ENCODE peak calls at places on chromosome 9, in six cellular contexts. One of them, this sample, is unnamed.
A peak's percentile ranks its signal among the peaks of the same experiment; 100 is the strongest.

GRCh38 chr9:109775516-109775915 is 4.5 kb upstream of the PALM2AKAP2 start:
- DNase-seq in progenitor cell of endocrine pancreas: no peak
- DNase-seq in right atrium auricular region: no peak
- DNase-seq in GM23338: no peak
- DNase-seq in endothelial cell of umbilical vein: no peak
- DNase-seq in D721Med: no peak
- DNase-seq in this sample: no peak

GRCh38 chr9:20593551-20593950 is 28.7 kb downstream of the MLLT3 start:
- DNase-seq in D721Med: no peak
- DNase-seq in progenitor cell of endocrine pancreas: no peak
- DNase-seq in GM23338: no peak
- DNase-seq in endothelial cell of umbilical vein: peak; percentile 43
- DNase-seq in right atrium auricular region: no peak
- DNase-seq in this sample: no peak

GRCh38 chr9:98045234-98046160 is 11.0 kb upstream of the NANS start:
- DNase-seq in progenitor cell of endocrine pancreas: no peak
- DNase-seq in GM23338: no peak
- DNase-seq in D721Med: no peak
- DNase-seq in endothelial cell of umbilical vein: no peak
- DNase-seq in right atrium auricular region: no peak
- DNase-seq in this sample: no peak

GRCh38 chr9:111037744-111038335 is 430 bp downstream of the LPAR1 start:
- DNase-seq in GM23338: peak; percentile 82
- DNase-seq in progenitor cell of endocrine pancreas: peak; percentile 60
- DNase-seq in endothelial cell of umbilical vein: no peak
- DNase-seq in D721Med: no peak
- DNase-seq in right atrium auricular region: no peak
- DNase-seq in this sample: peak; percentile 76

GRCh38 chr9:34550016-34550680 is 27.4 kb upstream of the ENHO start:
- DNase-seq in D721Med: no peak
- DNase-seq in GM23338: no peak
- DNase-seq in endothelial cell of umbilical vein: no peak
- DNase-seq in right atrium auricular region: peak; percentile 57
- DNase-seq in progenitor cell of endocrine pancreas: no peak
- DNase-seq in this sample: no peak

GRCh38 chr9:5479994-5480694 is 29.8 kb downstream of the CD274 start:
- DNase-seq in progenitor cell of endocrine pancreas: no peak
- DNase-seq in D721Med: no peak
- DNase-seq in GM23338: no peak
- DNase-seq in endothelial cell of umbilical vein: no peak
- DNase-seq in right atrium auricular region: no peak
- DNase-seq in this sample: no peak

GRCh38 chr9:76216161-76216649 is 178.0 kb downstream of the RFK start:
- DNase-seq in GM23338: no peak
- DNase-seq in D721Med: no peak
- DNase-seq in right atrium auricular region: no peak
- DNase-seq in endothelial cell of umbilical vein: peak; percentile 84
- DNase-seq in progenitor cell of endocrine pancreas: no peak
- DNase-seq in this sample: no peak

GRCh38 chr9:132742821-132743311 is 72.6 kb downstream of the GTF3C4 start:
- DNase-seq in endothelial cell of umbilical vein: no peak
- DNase-seq in right atrium auricular region: no peak
- DNase-seq in GM23338: peak; percentile 43
- DNase-seq in D721Med: no peak
- DNase-seq in progenitor cell of endocrine pancreas: no peak
- DNase-seq in this sample: no peak

GRCh38 chr9:20353931-20354652 is 268.2 kb downstream of the MLLT3 start:
- DNase-seq in endothelial cell of umbilical vein: no peak
- DNase-seq in progenitor cell of endocrine pancreas: no peak
- DNase-seq in right atrium auricular region: no peak
- DNase-seq in GM23338: no peak
- DNase-seq in D721Med: no peak
- DNase-seq in this sample: no peak

GRCh38 chr9:83231039-83231438 is 168.1 kb upstream of the RASEF start:
- DNase-seq in progenitor cell of endocrine pancreas: no peak
- DNase-seq in endothelial cell of umbilical vein: no peak
- DNase-seq in right atrium auricular region: no peak
- DNase-seq in GM23338: peak; percentile 83
- DNase-seq in D721Med: no peak
- DNase-seq in this sample: no peak

GRCh38 chr9:88418715-88419540 is 30.7 kb downstream of the SPIN1 start:
- DNase-seq in GM23338: no peak
- DNase-seq in D721Med: no peak
- DNase-seq in progenitor cell of endocrine pancreas: no peak
- DNase-seq in endothelial cell of umbilical vein: peak; percentile 15
- DNase-seq in right atrium auricular region: no peak
- DNase-seq in this sample: no peak

GRCh38 chr9:129759329-129759728 is 6.5 kb upstream of the PTGES start:
- DNase-seq in D721Med: no peak
- DNase-seq in endothelial cell of umbilical vein: no peak
- DNase-seq in GM23338: no peak
- DNase-seq in right atrium auricular region: no peak
- DNase-seq in progenitor cell of endocrine pancreas: no peak
- DNase-seq in this sample: no peak

GRCh38 chr9:108035485-108035884 is 545.9 kb upstream of the KLF4 start:
- DNase-seq in GM23338: no peak
- DNase-seq in endothelial cell of umbilical vein: no peak
- DNase-seq in progenitor cell of endocrine pancreas: no peak
- DNase-seq in right atrium auricular region: no peak
- DNase-seq in D721Med: no peak
- DNase-seq in this sample: no peak

GRCh38 chr9:107008447-107008846 is 145.5 kb downstream of the ZNF462 start:
- DNase-seq in D721Med: no peak
- DNase-seq in GM23338: no peak
- DNase-seq in right atrium auricular region: no peak
- DNase-seq in progenitor cell of endocrine pancreas: no peak
- DNase-seq in endothelial cell of umbilical vein: no peak
- DNase-seq in this sample: no peak

GRCh38 chr9:119841005-119841404 is 471.8 kb upstream of the BRINP1 start:
- DNase-seq in D721Med: no peak
- DNase-seq in progenitor cell of endocrine pancreas: no peak
- DNase-seq in endothelial cell of umbilical vein: no peak
- DNase-seq in GM23338: no peak
- DNase-seq in right atrium auricular region: no peak
- DNase-seq in this sample: no peak

GRCh38 chr9:129283705-129284606 is 105.9 kb upstream of the IER5L start:
- DNase-seq in D721Med: no peak
- DNase-seq in progenitor cell of endocrine pancreas: no peak
- DNase-seq in right atrium auricular region: peak; percentile 50
- DNase-seq in GM23338: no peak
- DNase-seq in endothelial cell of umbilical vein: no peak
- DNase-seq in this sample: peak; percentile 65

GRCh38 chr9:113317777-113318176 is 14.6 kb upstream of the RNF183 start:
- DNase-seq in endothelial cell of umbilical vein: no peak
- DNase-seq in D721Med: no peak
- DNase-seq in progenitor cell of endocrine pancreas: no peak
- DNase-seq in right atrium auricular region: no peak
- DNase-seq in GM23338: no peak
- DNase-seq in this sample: no peak
- TF ChIP-seq CTCF in endothelial cell of umbilical vein: no peak
- TF ChIP-seq CTCF in D721Med: no peak
- TF ChIP-seq CTCF in progenitor cell of endocrine pancreas: peak; percentile 26
- TF ChIP-seq CTCF in right atrium auricular region: peak; percentile 24
- TF ChIP-seq CTCF in GM23338: peak; percentile 26
- TF ChIP-seq CTCF in this sample: peak; percentile 40

GRCh38 chr9:136664000-136664798 is 1.5 kb downstream of the EGFL7 start:
- DNase-seq in D721Med: no peak
- DNase-seq in GM23338: no peak
- DNase-seq in endothelial cell of umbilical vein: no peak
- DNase-seq in right atrium auricular region: no peak
- DNase-seq in progenitor cell of endocrine pancreas: no peak
- DNase-seq in this sample: no peak

GRCh38 chr9:136664799-136665082 is 2.0 kb downstream of the EGFL7 start:
- DNase-seq in progenitor cell of endocrine pancreas: no peak
- DNase-seq in right atrium auricular region: no peak
- DNase-seq in GM23338: peak; percentile 42
- DNase-seq in D721Med: no peak
- DNase-seq in endothelial cell of umbilical vein: no peak
- DNase-seq in this sample: no peak

GRCh38 chr9:136666364-136667216 is 3.9 kb downstream of the EGFL7 start:
- DNase-seq in GM23338: peak; percentile 37
- DNase-seq in D721Med: no peak
- DNase-seq in endothelial cell of umbilical vein: peak; percentile 39
- DNase-seq in right atrium auricular region: no peak
- DNase-seq in progenitor cell of endocrine pancreas: no peak
- DNase-seq in this sample: no peak

GRCh38 chr9:136665704-136666363 is 3.1 kb downstream of the EGFL7 start:
- DNase-seq in right atrium auricular region: no peak
- DNase-seq in progenitor cell of endocrine pancreas: no peak
- DNase-seq in endothelial cell of umbilical vein: no peak
- DNase-seq in GM23338: peak; percentile 48
- DNase-seq in D721Med: peak; percentile 82
- DNase-seq in this sample: no peak

GRCh38 chr9:136665111-136665703 is 2.5 kb downstream of the EGFL7 start:
- DNase-seq in endothelial cell of umbilical vein: peak; percentile 28
- DNase-seq in right atrium auricular region: no peak
- DNase-seq in GM23338: peak; percentile 70
- DNase-seq in D721Med: peak; percentile 71
- DNase-seq in progenitor cell of endocrine pancreas: peak; percentile 52
- DNase-seq in this sample: no peak
- TF ChIP-seq CTCF in endothelial cell of umbilical vein: peak; percentile 23
- TF ChIP-seq CTCF in right atrium auricular region: peak; percentile 48
- TF ChIP-seq CTCF in GM23338: peak; percentile 9
- TF ChIP-seq CTCF in D721Med: no peak
- TF ChIP-seq CTCF in progenitor cell of endocrine pancreas: peak; percentile 57
- TF ChIP-seq CTCF in this sample: peak; percentile 67

DNA sequence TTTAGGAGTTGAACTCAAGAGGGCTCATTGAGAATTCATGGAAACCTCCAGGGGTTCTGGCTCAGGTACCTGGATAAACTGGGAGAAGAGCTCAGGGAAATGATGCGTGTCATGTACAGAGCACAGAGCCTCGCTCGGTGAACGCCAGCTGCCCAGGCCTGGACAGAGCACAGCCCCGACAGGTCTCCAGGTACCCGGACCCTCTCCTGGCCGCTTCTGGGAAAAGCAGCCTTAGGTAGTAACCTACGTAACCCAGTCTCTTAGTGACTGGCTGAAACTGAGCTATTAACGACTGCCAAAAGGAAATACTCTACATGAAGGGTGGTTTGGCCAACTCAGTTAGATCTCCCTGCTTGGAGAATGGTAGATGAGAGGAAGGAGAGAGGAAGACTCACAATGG is 157.4 kb downstream of the TTLL11 start:
- DNase-seq in endothelial cell of umbilical vein: no peak
- DNase-seq in GM23338: peak; percentile 78
- DNase-seq in D721Med: no peak
- DNase-seq in progenitor cell of endocrine pancreas: no peak
- DNase-seq in right atrium auricular region: no peak
- DNase-seq in this sample: no peak
- TF ChIP-seq CTCF in endothelial cell of umbilical vein: no peak
- TF ChIP-seq CTCF in GM23338: peak; percentile 29
- TF ChIP-seq CTCF in D721Med: no peak
- TF ChIP-seq CTCF in progenitor cell of endocrine pancreas: peak; percentile 42
- TF ChIP-seq CTCF in right atrium auricular region: no peak
- TF ChIP-seq CTCF in this sample: no peak

GRCh38 chr9:87286506-87286905 is 211.2 kb upstream of the DAPK1 start:
- DNase-seq in endothelial cell of umbilical vein: no peak
- DNase-seq in D721Med: no peak
- DNase-seq in progenitor cell of endocrine pancreas: no peak
- DNase-seq in right atrium auricular region: no peak
- DNase-seq in GM23338: no peak
- DNase-seq in this sample: no peak

GRCh38 chr9:87285183-87285582 is 212.5 kb upstream of the DAPK1 start:
- DNase-seq in right atrium auricular region: no peak
- DNase-seq in progenitor cell of endocrine pancreas: no peak
- DNase-seq in D721Med: no peak
- DNase-seq in GM23338: no peak
- DNase-seq in endothelial cell of umbilical vein: peak; percentile 90
- DNase-seq in this sample: no peak

GRCh38 chr9:87292449-87293191 is 205.0 kb upstream of the DAPK1 start:
- DNase-seq in D721Med: no peak
- DNase-seq in endothelial cell of umbilical vein: no peak
- DNase-seq in progenitor cell of endocrine pancreas: no peak
- DNase-seq in GM23338: no peak
- DNase-seq in right atrium auricular region: no peak
- DNase-seq in this sample: no peak

GRCh38 chr9:87290241-87290700 is 207.4 kb upstream of the DAPK1 start:
- DNase-seq in right atrium auricular region: no peak
- DNase-seq in progenitor cell of endocrine pancreas: no peak
- DNase-seq in D721Med: no peak
- DNase-seq in GM23338: peak; percentile 31
- DNase-seq in endothelial cell of umbilical vein: no peak
- DNase-seq in this sample: no peak
- TF ChIP-seq CTCF in right atrium auricular region: no peak
- TF ChIP-seq CTCF in progenitor cell of endocrine pancreas: peak; percentile 33
- TF ChIP-seq CTCF in D721Med: no peak
- TF ChIP-seq CTCF in GM23338: peak; percentile 41
- TF ChIP-seq CTCF in endothelial cell of umbilical vein: peak; percentile 14
- TF ChIP-seq CTCF in this sample: peak; percentile 44

DNA sequence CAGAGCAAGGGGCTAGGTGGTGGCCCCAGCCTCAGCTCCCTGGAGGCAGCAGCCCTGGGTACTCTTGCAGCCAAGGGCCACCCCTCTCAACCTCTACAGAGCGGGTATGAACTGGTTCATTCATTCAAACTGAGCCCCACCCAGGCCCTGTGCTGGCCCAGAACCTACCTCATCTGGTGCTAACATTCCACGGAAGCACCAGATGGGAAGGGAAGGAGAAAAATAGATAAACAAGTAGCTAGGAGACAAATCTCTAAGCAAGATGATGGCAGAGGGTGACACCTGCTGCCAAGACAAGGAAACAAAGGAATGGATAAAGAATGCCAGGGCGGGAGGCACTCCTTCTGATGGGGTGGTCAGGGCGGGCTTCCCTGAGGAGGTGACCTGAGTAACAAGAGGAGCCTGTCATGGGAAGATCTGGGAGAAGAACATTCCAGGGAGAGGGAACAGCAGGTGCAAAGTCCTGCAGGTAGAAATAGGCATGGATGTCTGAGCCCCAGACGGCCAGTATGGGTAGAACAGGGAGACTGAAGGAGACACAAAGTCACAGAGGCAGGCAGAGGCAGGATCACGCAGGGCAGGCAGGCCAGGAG is 6.1 kb downstream of the ST6GALNAC4 start:
- DNase-seq in progenitor cell of endocrine pancreas: no peak
- DNase-seq in right atrium auricular region: no peak
- DNase-seq in GM23338: peak; percentile 36
- DNase-seq in D721Med: no peak
- DNase-seq in endothelial cell of umbilical vein: peak; percentile 50
- DNase-seq in this sample: no peak
- TF ChIP-seq CTCF in progenitor cell of endocrine pancreas: no peak
- TF ChIP-seq CTCF in right atrium auricular region: no peak
- TF ChIP-seq CTCF in GM23338: peak; percentile 17
- TF ChIP-seq CTCF in D721Med: peak; percentile 38
- TF ChIP-seq CTCF in endothelial cell of umbilical vein: peak; percentile 19
- TF ChIP-seq CTCF in this sample: no peak

GRCh38 chr9:134163374-134164196 is 779 bp downstream of the RNU6ATAC start:
- DNase-seq in right atrium auricular region: peak; percentile 77
- DNase-seq in endothelial cell of umbilical vein: peak; percentile 62
- DNase-seq in progenitor cell of endocrine pancreas: peak; percentile 34
- DNase-seq in GM23338: peak; percentile 78
- DNase-seq in D721Med: no peak
- DNase-seq in this sample: no peak
- TF ChIP-seq CTCF in right atrium auricular region: peak; percentile 57
- TF ChIP-seq CTCF in endothelial cell of umbilical vein: peak; percentile 68
- TF ChIP-seq CTCF in progenitor cell of endocrine pancreas: peak; percentile 46
- TF ChIP-seq CTCF in GM23338: peak; percentile 41
- TF ChIP-seq CTCF in D721Med: no peak
- TF ChIP-seq CTCF in this sample: peak; percentile 62

DNA sequence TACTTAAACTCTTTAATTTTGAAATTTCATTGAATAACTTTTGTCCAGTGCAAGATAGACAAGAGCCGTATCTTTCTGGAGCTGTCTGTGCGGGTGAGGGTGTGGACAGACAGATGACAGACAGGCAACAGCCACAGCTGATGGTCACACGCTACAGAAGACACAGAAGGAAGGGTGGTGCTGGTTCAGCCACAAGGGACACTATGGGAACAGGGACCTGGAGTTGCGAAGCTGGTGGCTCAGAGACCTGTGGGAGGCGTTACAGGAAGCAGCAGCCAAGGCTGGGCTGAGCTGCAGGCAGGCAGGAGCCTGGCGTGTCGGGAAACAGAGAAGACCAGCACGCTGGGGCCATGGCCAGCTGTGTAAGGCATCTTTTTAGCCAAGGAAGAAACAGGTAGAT is 104.4 kb downstream of the WNK2 start:
- DNase-seq in endothelial cell of umbilical vein: no peak
- DNase-seq in right atrium auricular region: peak; percentile 56
- DNase-seq in GM23338: peak; percentile 38
- DNase-seq in progenitor cell of endocrine pancreas: no peak
- DNase-seq in D721Med: no peak
- DNase-seq in this sample: peak; percentile 58
- TF ChIP-seq CTCF in endothelial cell of umbilical vein: no peak
- TF ChIP-seq CTCF in right atrium auricular region: peak; percentile 24
- TF ChIP-seq CTCF in GM23338: no peak
- TF ChIP-seq CTCF in progenitor cell of endocrine pancreas: no peak
- TF ChIP-seq CTCF in D721Med: no peak
- TF ChIP-seq CTCF in this sample: no peak

This sample was measured in type B pancreatic cell.